ENCODE peak calls at places on chromosome 5, in nine cellular contexts. One of them, this sample, is unnamed.

GRCh38 chr5:147686421-147686820 is 96.1 kb downstream of the JAKMIP2 start:
- DNase-seq in GM23248: no peak
- DNase-seq in uterus: no peak
- DNase-seq in HAP-1: no peak
- DNase-seq in A549: no peak
- DNase-seq in colonic mucosa: no peak
- DNase-seq in aorta: no peak
- DNase-seq in neuronal stem cell: no peak
- DNase-seq in small intestine: no peak
- DNase-seq in this sample: no peak

GRCh38 chr5:34991486-34992238 is 56.1 kb downstream of the AGXT2 start:
- DNase-seq in aorta: no peak
- DNase-seq in A549: no peak
- DNase-seq in GM23248: peak
- DNase-seq in colonic mucosa: no peak
- DNase-seq in uterus: no peak
- DNase-seq in small intestine: no peak
- DNase-seq in HAP-1: no peak
- DNase-seq in neuronal stem cell: no peak
- DNase-seq in this sample: no peak

GRCh38 chr5:153816870-153817269 is 221.8 kb downstream of the FAM114A2 start:
- DNase-seq in colonic mucosa: no peak
- DNase-seq in small intestine: no peak
- DNase-seq in aorta: no peak
- DNase-seq in GM23248: no peak
- DNase-seq in A549: no peak
- DNase-seq in uterus: no peak
- DNase-seq in neuronal stem cell: no peak
- DNase-seq in HAP-1: no peak
- DNase-seq in this sample: no peak

GRCh38 chr5:137254695-137255094 is 244.4 kb downstream of the SPOCK1 start:
- DNase-seq in uterus: no peak
- DNase-seq in neuronal stem cell: no peak
- DNase-seq in aorta: no peak
- DNase-seq in GM23248: no peak
- DNase-seq in small intestine: no peak
- DNase-seq in colonic mucosa: no peak
- DNase-seq in HAP-1: no peak
- DNase-seq in A549: no peak
- DNase-seq in this sample: no peak

GRCh38 chr5:109253262-109253661 is 156.5 kb downstream of the PJA2 start:
- DNase-seq in neuronal stem cell: no peak
- DNase-seq in uterus: no peak
- DNase-seq in colonic mucosa: no peak
- DNase-seq in small intestine: no peak
- DNase-seq in GM23248: no peak
- DNase-seq in A549: no peak
- DNase-seq in HAP-1: no peak
- DNase-seq in aorta: no peak
- DNase-seq in this sample: no peak

GRCh38 chr5:155987261-155987810 is 339.6 kb upstream of the SGCD start:
- DNase-seq in neuronal stem cell: no peak
- DNase-seq in colonic mucosa: no peak
- DNase-seq in HAP-1: no peak
- DNase-seq in small intestine: no peak
- DNase-seq in GM23248: no peak
- DNase-seq in aorta: no peak
- DNase-seq in uterus: no peak
- DNase-seq in A549: no peak
- DNase-seq in this sample: no peak

GRCh38 chr5:1111727-1112289 is at the start of gene SLC12A7:
- DNase-seq in GM23248: peak
- DNase-seq in small intestine: peak
- DNase-seq in aorta: no peak
- DNase-seq in A549: peak
- DNase-seq in colonic mucosa: peak
- DNase-seq in HAP-1: peak
- DNase-seq in neuronal stem cell: peak
- DNase-seq in uterus: peak
- DNase-seq in this sample: peak

GRCh38 chr5:141618030-141618803 is 583 bp downstream of the DIAPH1 start:
- DNase-seq in A549: peak
- DNase-seq in GM23248: peak
- DNase-seq in colonic mucosa: peak
- DNase-seq in small intestine: peak
- DNase-seq in neuronal stem cell: peak
- DNase-seq in uterus: peak
- DNase-seq in aorta: peak
- DNase-seq in HAP-1: peak
- DNase-seq in this sample: peak

GRCh38 chr5:131532016-131532640 is 102.9 kb downstream of the RAPGEF6 start:
- DNase-seq in A549: no peak
- DNase-seq in HAP-1: no peak
- DNase-seq in aorta: no peak
- DNase-seq in colonic mucosa: no peak
- DNase-seq in uterus: no peak
- DNase-seq in GM23248: no peak
- DNase-seq in neuronal stem cell: no peak
- DNase-seq in small intestine: no peak
- DNase-seq in this sample: no peak
- H3K4me3 ChIP-seq in A549: no peak
- H3K4me3 ChIP-seq in HAP-1: no peak
- H3K4me3 ChIP-seq in aorta: no peak
- H3K4me3 ChIP-seq in colonic mucosa: no peak
- H3K4me3 ChIP-seq in uterus: no peak
- H3K4me3 ChIP-seq in GM23248: no peak
- H3K4me3 ChIP-seq in neuronal stem cell: no peak
- H3K4me3 ChIP-seq in small intestine: no peak
- H3K4me3 ChIP-seq in this sample: no peak

GRCh38 chr5:58452566-58453258 is 7.2 kb downstream of the PLK2 start:
- DNase-seq in HAP-1: no peak
- DNase-seq in neuronal stem cell: no peak
- DNase-seq in uterus: no peak
- DNase-seq in aorta: no peak
- DNase-seq in A549: no peak
- DNase-seq in colonic mucosa: no peak
- DNase-seq in GM23248: no peak
- DNase-seq in small intestine: no peak
- DNase-seq in this sample: peak

GRCh38 chr5:58453326-58453725 is 6.6 kb downstream of the PLK2 start:
- DNase-seq in neuronal stem cell: no peak
- DNase-seq in aorta: no peak
- DNase-seq in HAP-1: no peak
- DNase-seq in small intestine: no peak
- DNase-seq in colonic mucosa: no peak
- DNase-seq in GM23248: no peak
- DNase-seq in uterus: no peak
- DNase-seq in A549: no peak
- DNase-seq in this sample: peak

GRCh38 chr5:58455495-58455894 is 4.4 kb downstream of the PLK2 start:
- DNase-seq in uterus: no peak
- DNase-seq in HAP-1: no peak
- DNase-seq in GM23248: no peak
- DNase-seq in aorta: no peak
- DNase-seq in neuronal stem cell: no peak
- DNase-seq in A549: no peak
- DNase-seq in colonic mucosa: no peak
- DNase-seq in small intestine: no peak
- DNase-seq in this sample: no peak

GRCh38 chr5:58455066-58455465 is 4.8 kb downstream of the PLK2 start:
- DNase-seq in aorta: no peak
- DNase-seq in uterus: no peak
- DNase-seq in GM23248: peak
- DNase-seq in small intestine: no peak
- DNase-seq in A549: no peak
- DNase-seq in neuronal stem cell: no peak
- DNase-seq in HAP-1: no peak
- DNase-seq in colonic mucosa: no peak
- DNase-seq in this sample: peak

DNA sequence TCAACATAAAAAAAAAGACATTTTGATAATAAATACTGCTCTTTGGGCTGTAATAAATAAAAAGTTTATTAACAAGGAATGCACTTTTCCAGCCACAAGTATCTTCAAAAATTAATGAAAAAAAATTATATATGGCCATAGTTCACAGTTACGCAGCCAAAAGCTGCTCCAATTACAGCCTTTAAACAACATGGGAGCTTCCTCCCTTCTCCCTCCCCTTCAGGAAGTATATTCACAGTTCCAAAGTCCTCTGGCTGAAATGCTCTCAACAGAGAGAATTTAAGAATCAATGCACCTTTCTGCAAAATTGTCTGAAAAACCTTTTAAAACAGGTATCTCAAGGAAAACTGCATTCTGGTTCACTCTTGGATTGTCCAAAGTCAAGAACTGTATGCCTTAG is 5.9 kb downstream of the PLK2 start:
- DNase-seq in A549: no peak
- DNase-seq in uterus: no peak
- DNase-seq in GM23248: no peak
- DNase-seq in aorta: no peak
- DNase-seq in small intestine: peak
- DNase-seq in HAP-1: no peak
- DNase-seq in colonic mucosa: peak
- DNase-seq in neuronal stem cell: no peak
- DNase-seq in this sample: peak
- H3K4me3 ChIP-seq in A549: peak
- H3K4me3 ChIP-seq in uterus: no peak
- H3K4me3 ChIP-seq in GM23248: no peak
- H3K4me3 ChIP-seq in aorta: peak
- H3K4me3 ChIP-seq in small intestine: no peak
- H3K4me3 ChIP-seq in HAP-1: no peak
- H3K4me3 ChIP-seq in colonic mucosa: no peak
- H3K4me3 ChIP-seq in neuronal stem cell: no peak
- H3K4me3 ChIP-seq in this sample: no peak

GRCh38 chr5:51378061-51378409 is 5.2 kb upstream of the ISL1 start:
- DNase-seq in small intestine: no peak
- DNase-seq in uterus: no peak
- DNase-seq in GM23248: no peak
- DNase-seq in aorta: no peak
- DNase-seq in colonic mucosa: no peak
- DNase-seq in neuronal stem cell: no peak
- DNase-seq in A549: no peak
- DNase-seq in HAP-1: no peak
- DNase-seq in this sample: no peak

GRCh38 chr5:51377151-51378060 is 5.8 kb upstream of the ISL1 start:
- DNase-seq in A549: no peak
- DNase-seq in HAP-1: no peak
- DNase-seq in neuronal stem cell: peak
- DNase-seq in GM23248: no peak
- DNase-seq in uterus: no peak
- DNase-seq in small intestine: no peak
- DNase-seq in aorta: no peak
- DNase-seq in colonic mucosa: no peak
- DNase-seq in this sample: no peak

GRCh38 chr5:51378415-51378777 is 4.9 kb upstream of the ISL1 start:
- DNase-seq in aorta: no peak
- DNase-seq in small intestine: no peak
- DNase-seq in HAP-1: no peak
- DNase-seq in uterus: no peak
- DNase-seq in colonic mucosa: no peak
- DNase-seq in A549: no peak
- DNase-seq in neuronal stem cell: peak
- DNase-seq in GM23248: no peak
- DNase-seq in this sample: no peak

GRCh38 chr5:51380603-51381207 is 2.5 kb upstream of the ISL1 start:
- DNase-seq in colonic mucosa: no peak
- DNase-seq in neuronal stem cell: peak
- DNase-seq in uterus: no peak
- DNase-seq in small intestine: peak
- DNase-seq in aorta: no peak
- DNase-seq in HAP-1: peak
- DNase-seq in GM23248: peak
- DNase-seq in A549: peak
- DNase-seq in this sample: peak

DNA sequence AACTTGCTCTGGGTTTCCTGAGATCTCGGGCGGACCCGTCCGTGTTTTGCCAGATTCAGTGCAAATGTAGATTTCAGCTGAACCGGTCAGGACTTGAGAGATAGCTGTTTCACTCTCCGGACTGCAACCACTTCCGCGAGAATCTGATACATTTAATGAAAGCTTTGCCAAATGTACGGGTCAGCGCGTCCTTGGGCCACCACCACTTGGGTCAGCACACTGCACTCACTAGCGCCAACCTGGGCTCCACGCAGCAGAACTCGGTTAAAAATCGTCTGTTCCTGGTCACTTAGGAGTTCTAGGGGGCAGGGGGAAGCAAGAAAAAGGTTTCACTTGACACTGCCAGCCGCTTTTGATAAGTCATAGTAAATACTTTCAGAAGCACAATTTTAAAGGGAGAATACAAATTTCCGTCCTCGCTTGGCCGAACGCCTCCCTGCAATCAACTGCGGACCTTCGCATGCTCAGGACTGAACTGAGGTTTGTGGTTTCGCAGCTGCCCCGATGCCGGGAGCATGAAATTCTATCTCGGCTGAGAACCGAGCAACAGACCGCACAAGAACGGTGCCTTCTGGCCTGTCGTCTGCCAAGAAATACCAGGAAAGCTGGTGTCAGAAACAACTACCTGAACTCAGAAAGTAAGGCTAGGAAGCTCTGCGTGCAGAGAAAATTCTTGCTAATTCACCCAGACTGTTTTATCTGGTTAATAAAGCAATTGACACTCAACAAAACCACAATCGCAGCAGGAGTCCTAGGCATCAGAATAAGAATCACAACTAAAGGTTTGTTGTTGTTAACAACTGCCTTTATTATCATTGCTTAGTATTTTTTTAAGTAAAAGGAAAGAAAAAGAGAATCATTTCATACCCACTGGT is 4.2 kb upstream of the ISL1 start:
- DNase-seq in HAP-1: no peak
- DNase-seq in A549: no peak
- DNase-seq in GM23248: peak
- DNase-seq in small intestine: no peak
- DNase-seq in colonic mucosa: no peak
- DNase-seq in neuronal stem cell: peak
- DNase-seq in aorta: no peak
- DNase-seq in uterus: no peak
- DNase-seq in this sample: peak
- H3K4me3 ChIP-seq in HAP-1: no peak
- H3K4me3 ChIP-seq in A549: no peak
- H3K4me3 ChIP-seq in GM23248: peak
- H3K4me3 ChIP-seq in small intestine: no peak
- H3K4me3 ChIP-seq in colonic mucosa: no peak
- H3K4me3 ChIP-seq in neuronal stem cell: no peak
- H3K4me3 ChIP-seq in aorta: no peak
- H3K4me3 ChIP-seq in uterus: no peak
- H3K4me3 ChIP-seq in this sample: peak

DNA sequence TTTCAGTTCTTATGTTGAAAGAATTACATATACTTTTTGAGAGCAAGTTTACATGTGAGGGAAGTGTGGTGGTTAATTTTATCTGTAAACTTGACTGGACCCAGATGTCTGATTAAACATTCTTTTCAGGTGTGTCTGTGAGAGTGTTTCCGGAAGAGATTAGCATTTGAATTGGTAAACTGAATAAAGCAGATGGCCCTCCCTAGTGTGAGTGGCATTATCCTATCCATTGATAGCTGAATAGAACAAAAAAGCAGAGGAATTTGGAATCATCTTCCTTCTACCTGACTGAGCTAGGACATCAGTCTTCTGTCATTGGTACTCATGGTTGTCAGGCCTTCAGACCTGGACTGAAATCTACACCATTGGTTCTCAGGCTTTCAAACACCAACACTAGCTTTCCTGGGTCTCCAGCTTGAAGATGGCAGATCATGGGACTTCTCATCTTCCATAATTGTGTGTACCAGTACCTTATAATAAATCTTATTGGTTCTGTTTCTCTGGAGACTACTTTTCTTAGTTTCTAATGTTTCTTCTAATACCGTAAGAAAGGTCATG is 36.6 kb downstream of the NREP start:
- DNase-seq in neuronal stem cell: no peak
- DNase-seq in aorta: no peak
- DNase-seq in HAP-1: no peak
- DNase-seq in A549: no peak
- DNase-seq in uterus: no peak
- DNase-seq in GM23248: no peak
- DNase-seq in small intestine: no peak
- DNase-seq in colonic mucosa: no peak
- DNase-seq in this sample: no peak
- H3K4me3 ChIP-seq in neuronal stem cell: no peak
- H3K4me3 ChIP-seq in aorta: no peak
- H3K4me3 ChIP-seq in HAP-1: no peak
- H3K4me3 ChIP-seq in A549: no peak
- H3K4me3 ChIP-seq in uterus: no peak
- H3K4me3 ChIP-seq in GM23248: no peak
- H3K4me3 ChIP-seq in small intestine: no peak
- H3K4me3 ChIP-seq in colonic mucosa: no peak
- H3K4me3 ChIP-seq in this sample: no peak

This sample was measured in epithelial cell of esophagus.